ENCODE peak calls at places on chromosomes 12 and 14, in five cellular contexts. K is heart left ventricle, U is astrocyte of the spinal cord, H is colonic mucosa, G is brain microvascular endothelial cell. A is an unnamed sample.

GRCh38 chr12:124774462-124775167 is 89.0 kb downstream of the SCARB1 start:
- DNase-seq in K (no peak), U (peak; percentile 99), H (no peak), G (peak; percentile 97), A (peak; percentile 95)

GRCh38 chr12:85278598-85279448 is 1.2 kb upstream of the ALX1 start:
- DNase-seq in K (no peak), U (peak; percentile 19), H (no peak), G (no peak), A (no peak)

GRCh38 chr14:54672688-54673087 is 105.8 kb downstream of the SAMD4A start:
- DNase-seq in K (no peak), U (no peak), H (no peak), G (no peak), A (no peak)

GRCh38 chr14:59631237-59631636 is 54.6 kb upstream of the CCDC175 start:
- DNase-seq in K (no peak), U (no peak), H (no peak), G (no peak), A (no peak)

GRCh38 chr12:29082522-29082921 is 66.6 kb upstream of the FAR2 start:
- DNase-seq in K (no peak), U (no peak), H (no peak), G (no peak), A (peak; percentile 22)

GRCh38 chr14:37588667-37588955 is 6.4 kb downstream of the FOXA1 start:
- DNase-seq in K (no peak), U (no peak), H (peak; percentile 55), G (no peak), A (no peak)

GRCh38 chr12:27462151-27462694 is 15.7 kb downstream of the SMCO2 start:
- DNase-seq in K (no peak), U (peak; percentile 90), H (no peak), G (peak; percentile 74), A (peak; percentile 31)

GRCh38 chr12:3421191-3421590 is 69.8 kb upstream of the PRMT8 start:
- DNase-seq in K (no peak), U (no peak), H (no peak), G (no peak), A (no peak)

GRCh38 chr14:93970967-93971634 is 5.3 kb downstream of the ASB2 start:
- DNase-seq in K (no peak), U (no peak), H (no peak), G (no peak), A (no peak)

GRCh38 chr14:71166434-71166833 is 259.2 kb downstream of the PCNX1 start:
- DNase-seq in K (no peak), U (peak; percentile 81), H (peak; percentile 79), G (peak; percentile 74), A (peak; percentile 83)

GRCh38 chr14:84401631-84402030 is 1128.3 kb upstream of the FLRT2 start:
- DNase-seq in K (no peak), U (no peak), H (no peak), G (no peak), A (no peak)

GRCh38 chr12:48000878-48001321 is 3.4 kb downstream of the COL2A1 start:
- DNase-seq in K (peak; percentile 57), U (peak; percentile 58), H (no peak), G (peak; percentile 77), A (peak; percentile 49)

GRCh38 chr12:108190529-108190928 is 61.4 kb downstream of the WSCD2 start:
- DNase-seq in K (peak; percentile 47), U (no peak), H (no peak), G (no peak), A (no peak)

GRCh38 chr12:4273651-4274395 is at the start of gene CCND2:
- DNase-seq in K (peak; percentile 95), U (peak; percentile 42), H (peak; percentile 93), G (peak; percentile 51), A (peak; percentile 28)

GRCh38 chr12:50509009-50509663 is 4.4 kb downstream of the DIP2B start:
- DNase-seq in K (no peak), U (no peak), H (no peak), G (no peak), A (no peak)

GRCh38 chr14:89440997-89441909 is 24.2 kb upstream of the FOXN3 start:
- DNase-seq in K (no peak), U (no peak), H (no peak), G (no peak), A (no peak)

GRCh38 chr12:3225154-3225795 is 148.1 kb downstream of the TSPAN9 start:
- DNase-seq in K (peak; percentile 46), U (peak; percentile 88), H (no peak), G (peak; percentile 76), A (peak; percentile 27)

GRCh38 chr12:75816892-75817291 is 214.7 kb downstream of the PHLDA1 start:
- DNase-seq in K (no peak), U (peak; percentile 60), H (no peak), G (peak; percentile 80), A (peak; percentile 76)

GRCh38 chr12:62581288-62582064 is 114.8 kb downstream of the MON2 start:
- DNase-seq in K (peak; percentile 56), U (peak; percentile 72), H (no peak), G (no peak), A (peak; percentile 76)

GRCh38 chr12:41103614-41104013 is 84.5 kb upstream of the PDZRN4 start:
- DNase-seq in K (no peak), U (no peak), H (no peak), G (no peak), A (peak; percentile 43)

GRCh38 chr14:65787461-65787860 is 374.9 kb downstream of the FUT8 start:
- DNase-seq in K (no peak), U (no peak), H (no peak), G (no peak), A (no peak)

GRCh38 chr14:34340226-34340625 is 121.8 kb downstream of the SPTSSA start:
- DNase-seq in K (no peak), U (peak; percentile 90), H (no peak), G (no peak), A (peak; percentile 9)

GRCh38 chr12:106645074-106645421 is 62.2 kb downstream of the RFX4 start:
- DNase-seq in K (peak; percentile 43), U (peak; percentile 28), H (peak; percentile 78), G (no peak), A (no peak)

GRCh38 chr12:125169870-125170269 is 104.6 kb downstream of the AACS start:
- DNase-seq in K (no peak), U (no peak), H (no peak), G (no peak), A (no peak)

DNA sequence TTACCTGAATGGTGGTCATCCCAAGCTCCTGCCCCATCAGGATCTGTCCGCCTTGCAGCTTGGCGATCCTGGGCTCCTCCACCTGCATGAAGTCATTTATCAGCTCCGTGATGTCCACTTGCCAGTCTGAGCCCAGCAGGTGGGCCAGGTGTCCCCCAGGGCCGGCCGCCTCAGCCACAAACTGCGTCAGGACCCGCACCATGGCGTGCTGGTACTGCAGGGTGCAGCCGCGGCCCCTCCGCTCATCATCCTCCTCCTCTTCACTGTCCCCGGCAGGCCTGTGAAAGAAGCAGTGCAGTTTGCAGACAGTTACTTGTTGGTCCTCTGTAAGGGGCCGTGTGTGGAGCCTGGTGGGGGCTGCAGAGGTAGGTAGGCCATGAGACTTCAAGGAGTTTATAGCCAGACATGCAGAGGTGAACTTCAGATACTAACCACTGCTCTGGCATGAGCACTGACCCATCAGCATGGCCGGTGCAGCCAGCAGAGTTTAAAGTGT is 228.5 kb downstream of the GLT1D1 start:
- DNase-seq in K (no peak), U (no peak), H (no peak), G (no peak), A (no peak)
- H3K4me3 ChIP-seq in K (no peak overlapping the region), U (no peak overlapping the region), H (no peak overlapping the region), G (no peak overlapping the region), A (no peak overlapping the region)

GRCh38 chr12:102540856-102541385 is 60.6 kb upstream of the IGF1 start:
- DNase-seq in K (no peak), U (no peak), H (no peak), G (no peak), A (no peak)

GRCh38 chr12:102539651-102540553 is 59.5 kb upstream of the IGF1 start:
- DNase-seq in K (no peak), U (no peak), H (no peak), G (peak; percentile 90), A (peak; percentile 93)

GRCh38 chr12:102542816-102543448 is 62.6 kb upstream of the IGF1 start:
- DNase-seq in K (peak; percentile 73), U (no peak), H (peak; percentile 22), G (no peak), A (no peak)

GRCh38 chr12:102543931-102544485 is 63.6 kb upstream of the IGF1 start:
- DNase-seq in K (no peak), U (no peak), H (no peak), G (no peak), A (no peak)

DNA sequence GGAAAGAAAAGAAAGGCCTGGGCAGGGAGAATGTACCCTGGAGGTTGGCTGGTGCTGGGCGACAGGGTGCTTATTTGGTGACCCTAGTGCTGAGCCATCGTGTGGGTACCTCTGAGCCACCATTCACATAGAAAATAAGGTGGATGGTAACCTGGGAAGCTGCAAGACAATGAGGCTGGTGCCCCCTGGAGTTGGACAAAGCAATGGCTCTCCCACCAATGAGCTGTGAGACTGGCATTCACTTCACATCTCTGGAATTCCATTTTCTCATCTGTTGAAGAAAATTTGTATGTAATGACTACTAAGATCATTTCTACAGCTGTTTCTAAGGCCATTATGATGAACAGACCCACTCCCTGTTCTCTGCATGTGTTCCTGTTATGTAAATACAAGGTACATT is 63.1 kb upstream of the IGF1 start:
- DNase-seq in K (no peak), U (no peak), H (no peak), G (no peak), A (peak; percentile 50)
- TF ChIP-seq CTCF in K (no peak), U (no peak), H (no peak), G (peak; percentile 25), A (peak; percentile 33)

GRCh38 chr12:51922762-51923505 is 15.6 kb downstream of the ACVRL1 start:
- DNase-seq in K (no peak), U (peak; percentile 47), H (peak; percentile 65), G (no peak), A (peak; percentile 89)
- H3K4me3 ChIP-seq in K (no peak overlapping the region), U (no peak overlapping the region), H (no peak overlapping the region), G (no peak overlapping the region), A (no peak overlapping the region)

DNA sequence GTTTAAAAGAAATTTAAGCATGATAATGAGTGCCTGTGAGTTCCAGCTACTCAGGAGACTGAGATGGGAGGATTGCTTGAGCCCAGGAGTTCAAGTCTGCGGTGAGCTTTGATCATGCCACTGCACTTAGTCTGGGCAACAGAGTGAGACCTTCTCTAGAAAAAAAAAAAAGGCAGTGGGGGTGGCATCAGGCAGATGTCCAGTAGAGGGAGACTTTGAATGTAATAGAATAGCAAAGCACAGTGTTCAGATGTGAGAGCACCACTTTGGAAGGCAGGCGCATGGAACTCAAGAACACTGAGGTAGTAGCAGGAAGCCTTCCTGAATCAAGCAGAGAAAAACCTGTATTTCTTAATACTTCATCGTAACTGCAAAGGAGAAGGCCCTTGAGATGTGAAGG is 394.5 kb upstream of the GARIN6 start:
- DNase-seq in K (no peak), U (no peak), H (no peak), G (no peak), A (no peak)
- TF ChIP-seq CTCF in K (no peak), U (peak; percentile 17), H (no peak), G (peak; percentile 34), A (no peak)

A was measured in AG10803.